ENCODE peak calls at places on chromosomes 2 and 18, in seven cellular contexts. D is DND-41, E is lower leg skin, F is HCEC 1CT, K is endodermal cell, W is caudate nucleus, P is NCI-H1105 treated with DMSO at 0.1 percent for 48 hours. Q is an unnamed sample.

GRCh38 chr2:165681841-165682240 is 112.2 kb downstream of the GALNT3 start:
- DNase-seq in D (no peak), E (no peak), F (no peak), K (no peak), W (peak), P (peak), Q (no peak)

GRCh38 chr2:38462121-38462634 is 85.1 kb upstream of the ATL2 start:
- DNase-seq in D (peak), E (no peak), F (peak), K (no peak), W (peak), P (no peak), Q (no peak)

GRCh38 chr2:226760412-226761194 is 39.0 kb downstream of the IRS1 start:
- DNase-seq in D (no peak), E (no peak), F (peak), K (no peak), W (no peak), P (no peak), Q (no peak)

GRCh38 chr2:36477315-36477714 is 120.7 kb downstream of the FEZ2 start:
- DNase-seq in D (no peak), E (no peak), F (no peak), K (no peak), W (no peak), P (no peak), Q (no peak)

GRCh38 chr2:120442923-120443571 is 97.1 kb downstream of the INHBB start:
- DNase-seq in D (no peak), E (peak), F (no peak), K (peak), W (no peak), P (no peak), Q (no peak)

GRCh38 chr2:29613792-29614266 is 307.6 kb downstream of the ALK start:
- DNase-seq in D (no peak), E (no peak), F (no peak), K (no peak), W (no peak), P (no peak), Q (no peak)

GRCh38 chr2:10688921-10689807 is 611 bp downstream of the NOL10 start:
- DNase-seq in D (no peak), E (no peak), F (peak), K (no peak), W (no peak), P (no peak), Q (no peak)

GRCh38 chr2:121634354-121635307 is 14.6 kb downstream of the CLASP1 start:
- DNase-seq in D (no peak), E (no peak), F (peak), K (no peak), W (no peak), P (peak), Q (peak)

GRCh38 chr2:152427902-152428301 is 92.9 kb downstream of the FMNL2 start:
- DNase-seq in D (no peak), E (no peak), F (no peak), K (no peak), W (no peak), P (no peak), Q (no peak)

GRCh38 chr18:1774261-1774660 is 797.0 kb downstream of the METTL4 start:
- DNase-seq in D (no peak), E (no peak), F (no peak), K (no peak), W (no peak), P (no peak), Q (peak)

GRCh38 chr2:189601043-189601442 is 20.5 kb upstream of the SLC40A1 start:
- DNase-seq in D (no peak), E (no peak), F (peak), K (no peak), W (no peak), P (no peak), Q (peak)

GRCh38 chr2:42867093-42868065 is 75.0 kb upstream of the HAAO start:
- DNase-seq in D (no peak), E (peak), F (no peak), K (no peak), W (no peak), P (no peak), Q (no peak)

GRCh38 chr18:62521082-62521481 is 1.7 kb upstream of the ZCCHC2 start:
- DNase-seq in D (no peak), E (no peak), F (no peak), K (no peak), W (no peak), P (no peak), Q (no peak)

GRCh38 chr2:222736301-222736700 is 64.8 kb downstream of the MOGAT1 start:
- DNase-seq in D (no peak), E (no peak), F (peak), K (no peak), W (no peak), P (no peak), Q (peak)

GRCh38 chr18:24502621-24503020 is 42.2 kb downstream of the HRH4 start:
- DNase-seq in D (no peak), E (no peak), F (no peak), K (no peak), W (no peak), P (no peak), Q (peak)

GRCh38 chr2:55047677-55048299 is 2.5 kb downstream of the RTN4 start:
- DNase-seq in D (peak), E (no peak), F (peak), K (no peak), W (no peak), P (peak), Q (peak)

GRCh38 chr2:123953848-123954247 is 71.2 kb upstream of the CNTNAP5 start:
- DNase-seq in D (no peak), E (no peak), F (no peak), K (no peak), W (no peak), P (peak), Q (no peak)

GRCh38 chr2:109423556-109424359 is 190.0 kb downstream of the SEPTIN10 start:
- DNase-seq in D (no peak), E (peak), F (no peak), K (peak), W (no peak), P (no peak), Q (no peak)

GRCh38 chr18:35407871-35408481 is 30.8 kb upstream of the ZNF396 start:
- DNase-seq in D (peak), E (no peak), F (peak), K (peak), W (peak), P (peak), Q (peak)